ENCODE peak calls at places on chromosomes 13 and 19, in four cellular contexts. W, N, U and I are unnamed samples.

GRCh38 chr19:2413629-2414028 is 13.8 kb downstream of the TIMM13 start:
- DNase-seq in N (no peak), W (no peak), U (no peak), I (no peak)

GRCh38 chr19:1360126-1360817 is 23.4 kb upstream of the NDUFS7 start:
- DNase-seq in U (no peak), N (no peak), W (no peak), I (no peak)

GRCh38 chr19:16060294-16060693 is 16.0 kb upstream of the TPM4 start:
- DNase-seq in W (no peak), N (no peak), U (no peak), I (no peak)

GRCh38 chr19:3163230-3163886 is 15.2 kb upstream of the S1PR4 start:
- DNase-seq in W (peak; percentile 36), N (peak; percentile 68), U (peak; percentile 75), I (peak; percentile 71)

GRCh38 chr13:18965347-18965855 is 216.2 kb downstream of the TUBA3C start:
- DNase-seq in U (no peak), N (no peak), W (no peak), I (no peak)

GRCh38 chr13:50611117-50611781 is 232.2 kb downstream of the DLEU7 start:
- DNase-seq in W (no peak), N (no peak), U (no peak), I (peak; percentile 85)

GRCh38 chr19:22882797-22883196 is 50.7 kb downstream of the ZNF723 start:
- DNase-seq in W (no peak), N (no peak), U (peak; percentile 29), I (peak; percentile 16)

GRCh38 chr13:35455022-35455421 is 21.5 kb downstream of the MAB21L1 start:
- DNase-seq in N (no peak), W (no peak), U (no peak), I (no peak)

GRCh38 chr19:9836021-9836420 is 903 bp downstream of the PIN1 start:
- DNase-seq in U (peak; percentile 31), N (no peak), W (no peak), I (peak; percentile 31)

GRCh38 chr13:24202215-24202614 is 41.7 kb downstream of the SPATA13 start:
- DNase-seq in N (no peak), U (no peak), W (no peak), I (no peak)

GRCh38 chr13:111153977-111154332 is 38.8 kb downstream of the ARHGEF7 start:
- DNase-seq in U (no peak), N (no peak), W (no peak), I (no peak)

GRCh38 chr13:62357887-62358645 is 942.4 kb upstream of the PCDH20 start:
- DNase-seq in N (no peak), U (peak; percentile 0), W (no peak), I (no peak)

GRCh38 chr19:35869327-35870123 is 1.2 kb downstream of the APLP1 start:
- DNase-seq in W (no peak), U (peak; percentile 74), N (peak; percentile 89), I (peak; percentile 20)

GRCh38 chr19:13195678-13196077 is 45.5 kb downstream of the IER2 start:
- DNase-seq in W (peak; percentile 37), N (no peak), U (no peak), I (no peak)

GRCh38 chr13:50130686-50131051 is 115.4 kb downstream of the KCNRG start:
- DNase-seq in N (no peak), U (peak; percentile 69), W (no peak), I (no peak)

GRCh38 chr19:3343619-3344502 is 22.5 kb upstream of the NFIC start:
- DNase-seq in W (no peak), U (peak; percentile 77), N (peak; percentile 51), I (peak; percentile 57)

GRCh38 chr19:54172764-54173699 is at the start of gene TMC4:
- DNase-seq in N (no peak), W (no peak), U (no peak), I (no peak)